ENCODE peak calls at places on chromosomes 16 and 17, in eight cellular contexts. B, H, K, X, I, J, T and G are unnamed samples.
A peak's percentile ranks its signal among the peaks of the same experiment; 100 is the strongest.

GRCh38 chr17:58525239-58525638 is 10.8 kb upstream of the MTMR4 start:
- DNase-seq in B (no peak), H (no peak), I (no peak), K (no peak), J (peak; percentile 86), T (peak; percentile 96), X (no peak), G (peak; percentile 94)

GRCh38 chr17:43943769-43944418 is 1.6 kb upstream of the PPY start:
- DNase-seq in X (peak; percentile 84), B (peak; percentile 86), K (peak; percentile 71), I (peak; percentile 86), J (peak; percentile 75), T (peak; percentile 75), H (peak; percentile 84), G (peak; percentile 80)

GRCh38 chr17:1069847-1070246 is 72.9 kb downstream of the TIMM22 start:
- DNase-seq in T (no peak), J (no peak), X (no peak), I (no peak), H (no peak), B (no peak), K (no peak), G (no peak)

GRCh38 chr17:72677714-72678390 is 414.6 kb downstream of the SLC39A11 start:
- DNase-seq in B (no peak), I (no peak), J (peak; percentile 51), T (peak; percentile 97), X (no peak), H (no peak), K (no peak), G (peak; percentile 78)

GRCh38 chr17:38440614-38441397 is 12.5 kb downstream of the ARHGAP23 start:
- DNase-seq in H (no peak), K (no peak), J (no peak), X (no peak), I (no peak), T (no peak), B (no peak), G (peak; percentile 81)

GRCh38 chr17:81509687-81510523 is 2.7 kb downstream of the ACTG1 start:
- DNase-seq in T (no peak), I (no peak), X (no peak), B (no peak), J (peak; percentile 33), H (no peak), K (no peak), G (no peak)

GRCh38 chr17:49180303-49180702 is 30.1 kb downstream of the GNGT2 start:
- DNase-seq in K (peak; percentile 49), H (peak; percentile 31), X (peak; percentile 76), T (peak; percentile 71), J (peak; percentile 64), B (peak; percentile 62), I (peak; percentile 73), G (peak; percentile 92)

GRCh38 chr16:89573826-89574680 is 1.5 kb upstream of the CPNE7 start:
- DNase-seq in I (no peak), T (no peak), X (no peak), J (no peak), B (no peak), K (no peak), H (no peak), G (no peak)

GRCh38 chr17:78641243-78641642 is 64.0 kb upstream of the DNAH17 start:
- DNase-seq in X (no peak), J (no peak), K (no peak), T (no peak), I (no peak), B (no peak), H (no peak), G (no peak)

GRCh38 chr17:7825206-7825980 is 8.6 kb upstream of the KDM6B start:
- DNase-seq in J (no peak), H (no peak), T (peak; percentile 43), I (no peak), X (no peak), B (no peak), K (no peak), G (peak; percentile 65)

GRCh38 chr17:20066253-20066652 is 57.1 kb downstream of the SPECC1 start:
- DNase-seq in K (peak; percentile 48), H (no peak), X (no peak), B (no peak), J (peak; percentile 88), I (peak; percentile 55), T (peak; percentile 84), G (peak; percentile 46)

GRCh38 chr16:73059779-73060178 is 11.9 kb upstream of the ZFHX3 start:
- DNase-seq in X (no peak), I (no peak), T (no peak), K (no peak), J (no peak), B (no peak), H (no peak), G (no peak)

GRCh38 chr17:61669522-61669921 is 78.5 kb upstream of the NACA2 start:
- DNase-seq in B (no peak), I (no peak), K (no peak), T (no peak), H (peak; percentile 89), X (no peak), J (no peak), G (no peak)

GRCh38 chr17:16342979-16343378 is 10.3 kb downstream of the CENPV start:
- DNase-seq in X (no peak), I (no peak), B (no peak), K (no peak), T (peak; percentile 61), H (no peak), J (peak; percentile 84), G (peak; percentile 73)

GRCh38 chr17:42414782-42415409 is 8.2 kb downstream of the CAVIN1 start:
- DNase-seq in T (no peak), X (no peak), B (peak; percentile 65), H (no peak), K (no peak), J (no peak), I (no peak), G (peak; percentile 21)